ENCODE peak calls at places on chromosomes 3 and 15, in ten cellular contexts. E is cardiac fibroblast, C is GM10248, O is astrocyte of the spinal cord, D is cardiac muscle cell, J is A549, A is body of pancreas, L is AG04449, M is tibial artery, X is foreskin fibroblast. H is an unnamed sample.

GRCh38 chr15:39799552-39800011 is 16.9 kb upstream of the FSIP1 start:
- DNase-seq in E (no peak), C (no peak), O (no peak), D (no peak), J (no peak), A (no peak), L (no peak), M (peak; percentile 68), X (no peak), H (no peak)

GRCh38 chr15:89647191-89647851 is 7.9 kb downstream of the KIF7 start:
- DNase-seq in E (peak; percentile 72), C (peak; percentile 88), O (peak; percentile 36), D (peak; percentile 75), J (peak; percentile 73), A (peak; percentile 87), L (no peak), M (peak; percentile 86), X (peak; percentile 37), H (no peak)

GRCh38 chr3:169118666-169119370 is 544.7 kb downstream of the MECOM start:
- DNase-seq in E (no peak), C (no peak), O (no peak), D (no peak), J (no peak), A (no peak), L (no peak), M (no peak), X (peak; percentile 61), H (no peak)

GRCh38 chr3:172040078-172040975 is 949 bp downstream of the FNDC3B start:
- DNase-seq in E (peak; percentile 94), C (peak; percentile 72), O (peak; percentile 86), D (peak; percentile 95), J (peak; percentile 76), A (peak; percentile 88), L (peak; percentile 51), M (peak; percentile 94), X (peak; percentile 83), H (peak; percentile 80)

GRCh38 chr3:120622457-120622856 is 26.3 kb downstream of the NDUFB4 start:
- DNase-seq in E (no peak), C (no peak), O (no peak), D (no peak), J (no peak), A (no peak), L (no peak), M (no peak), X (no peak), H (no peak)

GRCh38 chr3:170040283-170040907 is 2.6 kb downstream of the GPR160 start:
- DNase-seq in E (no peak), C (no peak), O (no peak), D (no peak), J (no peak), A (no peak), L (no peak), M (no peak), X (no peak), H (no peak)

GRCh38 chr15:45868109-45868691 is 233.4 kb downstream of the SQOR start:
- DNase-seq in E (no peak), C (no peak), O (no peak), D (no peak), J (no peak), A (no peak), L (no peak), M (no peak), X (no peak), H (no peak)

GRCh38 chr15:82871577-82872484 is 62.4 kb downstream of the WHAMM start:
- DNase-seq in E (no peak), C (no peak), O (no peak), D (peak; percentile 25), J (no peak), A (peak; percentile 15), L (no peak), M (no peak), X (no peak), H (no peak)

GRCh38 chr3:176872771-176873209 is 324.5 kb downstream of the TBL1XR1 start:
- DNase-seq in E (peak; percentile 70), C (peak; percentile 36), O (peak; percentile 56), D (peak; percentile 72), J (peak; percentile 44), A (peak; percentile 63), L (no peak), M (no peak), X (peak; percentile 9), H (peak; percentile 12)

GRCh38 chr15:83046558-83047127 is 20.4 kb downstream of the BTBD1 start:
- DNase-seq in E (peak; percentile 82), C (no peak), O (peak; percentile 63), D (peak; percentile 75), J (no peak), A (no peak), L (peak; percentile 10), M (no peak), X (peak; percentile 39), H (peak; percentile 28)

GRCh38 chr15:90268415-90268814 is 2.9 kb downstream of the NGRN start:
- DNase-seq in E (no peak), C (no peak), O (no peak), D (no peak), J (no peak), A (no peak), L (no peak), M (no peak), X (no peak), H (no peak)

GRCh38 chr15:57873564-57874209 is 167.2 kb downstream of the POLR2M start:
- DNase-seq in E (peak; percentile 56), C (no peak), O (peak; percentile 70), D (peak; percentile 66), J (no peak), A (no peak), L (peak; percentile 14), M (no peak), X (peak; percentile 57), H (no peak)

DNA sequence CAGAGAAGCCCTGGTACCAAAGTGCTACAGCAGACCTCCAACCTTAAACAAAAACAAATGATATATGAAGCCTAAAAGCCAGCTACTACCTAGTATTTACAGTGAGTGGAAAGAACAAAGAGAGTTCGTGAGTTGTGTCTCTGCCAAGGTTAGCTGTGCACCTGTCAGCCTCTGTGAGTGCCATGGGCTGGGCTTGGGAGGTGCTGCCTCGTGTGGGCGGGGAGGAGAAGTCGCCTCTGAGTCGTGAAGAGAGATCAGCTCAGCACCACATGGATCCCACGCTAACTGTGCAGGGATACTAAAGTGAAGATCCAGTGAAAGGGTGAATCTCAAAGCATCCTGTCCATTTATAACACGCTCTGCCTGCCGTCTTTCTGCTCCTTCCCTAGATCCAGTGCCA is 101.9 kb downstream of the CHDH start:
- DNase-seq in E (no peak), C (peak; percentile 45), O (no peak), D (no peak), J (no peak), A (peak; percentile 47), L (no peak), M (no peak), X (no peak), H (no peak)
- TF ChIP-seq CTCF in E (no peak), C (no peak), O (no peak), D (no peak), J (no peak), A (peak; percentile 19), L (no peak), M (no peak), X (no peak), H (no peak)

GRCh38 chr3:73695841-73696240 is 71.1 kb upstream of the PDZRN3 start:
- DNase-seq in E (peak; percentile 5), C (no peak), O (no peak), D (no peak), J (no peak), A (no peak), L (no peak), M (no peak), X (no peak), H (no peak)

GRCh38 chr3:73694988-73695757 is 70.4 kb upstream of the PDZRN3 start:
- DNase-seq in E (no peak), C (no peak), O (no peak), D (no peak), J (no peak), A (no peak), L (no peak), M (no peak), X (no peak), H (no peak)

DNA sequence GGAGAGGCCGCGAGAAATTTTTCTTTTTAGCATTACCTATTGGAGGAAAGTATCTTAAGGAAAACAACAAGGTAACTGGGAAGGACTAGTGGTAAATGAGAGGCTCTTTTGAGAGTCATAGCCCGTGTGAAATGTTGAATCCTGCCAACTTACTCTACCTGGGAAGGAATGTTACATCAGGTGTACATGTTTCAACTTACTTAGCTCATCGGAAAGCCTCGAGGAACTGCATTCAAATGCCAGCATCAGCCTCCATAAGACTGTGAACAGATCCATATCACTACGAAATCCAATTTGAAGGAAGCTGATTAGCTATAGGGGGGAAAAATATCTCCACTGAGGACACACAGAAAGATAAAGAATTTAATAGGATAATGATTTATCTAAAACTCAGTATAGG is 72.3 kb upstream of the PDZRN3 start:
- DNase-seq in E (no peak), C (no peak), O (no peak), D (no peak), J (no peak), A (no peak), L (no peak), M (no peak), X (no peak), H (no peak)
- TF ChIP-seq CTCF in E (no peak), C (no peak), O (no peak), D (no peak), J (no peak), A (no peak), L (no peak), M (no peak), X (no peak), H (no peak)

GRCh38 chr3:41365973-41366372 is 166.7 kb downstream of the CTNNB1 start:
- DNase-seq in E (no peak), C (no peak), O (no peak), D (no peak), J (no peak), A (no peak), L (no peak), M (no peak), X (no peak), H (no peak)
- TF ChIP-seq CTCF in E (no peak), C (no peak), O (no peak), D (no peak), J (no peak), A (no peak), L (no peak), M (no peak), X (no peak), H (no peak)

DNA sequence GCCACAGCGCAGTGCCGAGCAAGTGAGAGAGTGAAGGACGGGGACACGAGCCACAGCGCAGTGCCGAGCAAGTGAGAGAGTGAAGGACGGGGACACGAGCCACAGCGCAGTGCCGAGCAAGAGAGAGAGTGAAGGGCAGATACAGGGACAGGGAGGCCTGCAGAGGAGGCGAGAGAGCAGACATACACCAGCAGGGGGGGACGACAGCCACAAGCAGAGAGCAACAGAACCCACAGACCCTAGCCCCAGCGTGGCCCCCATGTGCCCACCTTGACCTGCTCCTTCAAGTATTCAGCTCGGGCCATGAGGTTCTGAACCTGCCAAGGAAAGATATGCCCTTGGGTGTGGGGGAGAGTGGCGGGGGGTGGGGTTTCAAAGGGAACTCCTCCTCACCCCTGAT is 5.5 kb downstream of the ULK3 start:
- DNase-seq in E (no peak), C (no peak), O (no peak), D (no peak), J (no peak), A (no peak), L (no peak), M (no peak), X (no peak), H (no peak)
- TF ChIP-seq CTCF in E (no peak), C (no peak), O (peak; percentile 3), D (no peak), J (no peak), A (no peak), L (no peak), M (no peak), X (no peak), H (no peak)

H was measured in AG09319.